ENCODE peak calls at places on chromosome 6, in seven cellular contexts. G is suprapubic skin, S is tibial nerve, Y is heart left ventricle, F is K562, R is A549, B is right lobe of liver. N is an unnamed sample.
A peak's percentile ranks its signal among the peaks of the same experiment; 100 is the strongest.

GRCh38 chr6:170124150-170124549 is 166.7 kb downstream of the DLL1 start:
- DNase-seq in G (peak; percentile 34), S (no peak), Y (no peak), F (no peak), R (no peak), B (no peak), N (no peak)

GRCh38 chr6:72048080-72048479 is 161.7 kb downstream of the RIMS1 start:
- DNase-seq in G (no peak), S (no peak), Y (no peak), F (no peak), R (no peak), B (no peak), N (no peak)

GRCh38 chr6:123965894-123966293 is 162.2 kb downstream of the NKAIN2 start:
- DNase-seq in G (no peak), S (no peak), Y (no peak), F (no peak), R (peak; percentile 7), B (no peak), N (no peak)

GRCh38 chr6:43799671-43800623 is 29.9 kb downstream of the VEGFA start:
- DNase-seq in G (no peak), S (no peak), Y (no peak), F (no peak), R (no peak), B (no peak), N (no peak)

GRCh38 chr6:15249371-15250019 is 3.6 kb downstream of the JARID2 start:
- DNase-seq in G (no peak), S (no peak), Y (no peak), F (no peak), R (no peak), B (no peak), N (no peak)

GRCh38 chr6:88538130-88538706 is 372.1 kb upstream of the CNR1 start:
- DNase-seq in G (no peak), S (no peak), Y (no peak), F (no peak), R (no peak), B (no peak), N (no peak)

GRCh38 chr6:11486051-11486450 is 51.5 kb upstream of the TMEM170B start:
- DNase-seq in G (no peak), S (no peak), Y (no peak), F (no peak), R (no peak), B (no peak), N (no peak)

GRCh38 chr6:27839303-27840081 is 72.7 kb downstream of the OR2B2 start:
- DNase-seq in G (no peak), S (peak; percentile 33), Y (peak; percentile 45), F (no peak), R (peak; percentile 74), B (peak; percentile 76), N (no peak)

GRCh38 chr6:11632795-11633511 is 95.4 kb downstream of the TMEM170B start:
- DNase-seq in G (no peak), S (no peak), Y (peak; percentile 47), F (no peak), R (peak; percentile 48), B (no peak), N (no peak)

GRCh38 chr6:168815229-168815628 is 374.2 kb downstream of the SMOC2 start:
- DNase-seq in G (no peak), S (no peak), Y (no peak), F (no peak), R (no peak), B (no peak), N (no peak)

GRCh38 chr6:128676456-128676855 is 156.1 kb upstream of the PTPRK start:
- DNase-seq in G (no peak), S (no peak), Y (no peak), F (no peak), R (no peak), B (no peak), N (no peak)

GRCh38 chr6:14313220-14313619 is 195.6 kb downstream of the CD83 start:
- DNase-seq in G (no peak), S (no peak), Y (no peak), F (no peak), R (no peak), B (no peak), N (no peak)

GRCh38 chr6:137816688-137817087 is 50.4 kb upstream of the TNFAIP3 start:
- DNase-seq in G (no peak), S (no peak), Y (no peak), F (no peak), R (no peak), B (no peak), N (no peak)

GRCh38 chr6:10478187-10479040 is 42.7 kb upstream of the GCNT2 start:
- DNase-seq in G (no peak), S (no peak), Y (no peak), F (peak; percentile 59), R (peak; percentile 54), B (no peak), N (no peak)

GRCh38 chr6:70469965-70470364 is 56.7 kb downstream of the FAM135A start:
- DNase-seq in G (no peak), S (no peak), Y (no peak), F (no peak), R (no peak), B (no peak), N (no peak)

GRCh38 chr6:131471331-131471730 is 101.7 kb upstream of the ARG1 start:
- DNase-seq in G (no peak), S (no peak), Y (no peak), F (no peak), R (no peak), B (no peak), N (no peak)

GRCh38 chr6:169589699-169590257 is 112.1 kb downstream of the WDR27 start:
- DNase-seq in G (no peak), S (no peak), Y (no peak), F (no peak), R (no peak), B (no peak), N (no peak)

GRCh38 chr6:169070506-169071176 is 183.0 kb downstream of the THBS2 start:
- DNase-seq in G (no peak), S (peak; percentile 71), Y (peak; percentile 82), F (no peak), R (peak; percentile 88), B (no peak), N (peak; percentile 87)

GRCh38 chr6:95095855-95096254 is 481.5 kb upstream of the MANEA start:
- DNase-seq in G (no peak), S (no peak), Y (no peak), F (no peak), R (no peak), B (no peak), N (no peak)

GRCh38 chr6:159984268-159984786 is 15.4 kb downstream of the IGF2R start:
- DNase-seq in G (no peak), S (no peak), Y (no peak), F (no peak), R (no peak), B (no peak), N (no peak)

GRCh38 chr6:37354526-37355384 is 972 bp downstream of the RNF8 start:
- DNase-seq in G (peak; percentile 80), S (no peak), Y (peak; percentile 29), F (peak; percentile 84), R (no peak), B (peak; percentile 60), N (no peak)

GRCh38 chr6:7246401-7247178 is 66.4 kb downstream of the SSR1 start:
- DNase-seq in G (no peak), S (no peak), Y (no peak), F (no peak), R (no peak), B (peak; percentile 51), N (no peak)

GRCh38 chr6:148973809-148974208 is 227.0 kb downstream of the UST start:
- DNase-seq in G (no peak), S (no peak), Y (no peak), F (no peak), R (peak; percentile 32), B (no peak), N (no peak)

GRCh38 chr6:96157018-96157565 is 141.3 kb downstream of the FUT9 start:
- DNase-seq in G (no peak), S (no peak), Y (no peak), F (no peak), R (no peak), B (no peak), N (no peak)

GRCh38 chr6:166907373-166907841 is 48.9 kb downstream of the RNASET2 start:
- DNase-seq in G (no peak), S (no peak), Y (no peak), F (no peak), R (no peak), B (no peak), N (no peak)

GRCh38 chr6:7087066-7087465 is 20.7 kb upstream of the RREB1 start:
- DNase-seq in G (no peak), S (no peak), Y (no peak), F (no peak), R (no peak), B (no peak), N (no peak)

GRCh38 chr6:144757730-144758129 is 472.6 kb downstream of the UTRN start:
- DNase-seq in G (no peak), S (no peak), Y (no peak), F (no peak), R (no peak), B (no peak), N (no peak)

GRCh38 chr6:36268478-36269248 is 1.2 kb upstream of the PNPLA1 start:
- DNase-seq in G (no peak), S (no peak), Y (no peak), F (peak; percentile 54), R (no peak), B (no peak), N (no peak)

GRCh38 chr6:136371117-136371696 is 81.6 kb upstream of the BCLAF1 start:
- DNase-seq in G (no peak), S (no peak), Y (no peak), F (no peak), R (no peak), B (no peak), N (no peak)

DNA sequence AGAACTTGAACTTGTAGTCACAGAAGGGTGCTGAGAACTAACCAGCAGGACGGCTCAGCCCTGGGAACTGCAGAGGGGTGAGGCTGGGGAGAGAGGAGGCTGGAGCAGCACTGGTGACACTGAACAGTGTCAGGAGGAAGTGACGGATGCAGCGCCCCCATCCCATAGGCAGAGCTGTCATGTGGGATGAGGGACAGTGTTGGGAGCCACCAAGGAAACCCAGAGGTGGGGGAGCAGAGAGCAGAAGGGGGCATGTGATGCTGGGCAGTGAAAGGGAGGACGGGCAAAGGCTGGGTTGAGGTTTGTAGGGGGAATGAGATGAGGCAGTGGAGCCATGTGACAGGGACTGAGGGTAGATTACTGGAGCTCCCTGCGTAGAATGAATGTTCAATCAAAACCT is 2.1 kb downstream of the HLA-DPB1 start:
- DNase-seq in G (no peak), S (no peak), Y (peak; percentile 45), F (no peak), R (no peak), B (no peak), N (no peak)
- TF ChIP-seq POLR2A in G (no peak), S (no peak), Y (no peak), F (no peak), R (no peak), B (no peak), N (no peak)

GRCh38 chr6:165571721-165572132 is 91.3 kb downstream of the PDE10A start:
- DNase-seq in G (no peak), S (no peak), Y (no peak), F (no peak), R (no peak), B (no peak), N (no peak)
- TF ChIP-seq POLR2A in G (no peak), S (no peak), Y (no peak), F (no peak), R (no peak), B (no peak), N (no peak)

GRCh38 chr6:129844118-129844891 is 16.8 kb downstream of the TMEM244 start:
- DNase-seq in G (no peak), S (no peak), Y (no peak), F (no peak), R (no peak), B (no peak), N (no peak)
- TF ChIP-seq POLR2A in G (no peak), S (no peak), Y (no peak), F (no peak), R (no peak), B (no peak), N (no peak)

GRCh38 chr6:106085984-106086832 is at the start of gene PRDM1:
- DNase-seq in G (peak; percentile 88), S (peak; percentile 58), Y (peak; percentile 81), F (peak; percentile 74), R (peak; percentile 89), B (peak; percentile 86), N (peak; percentile 48)
- TF ChIP-seq POLR2A in G (peak; percentile 52), S (no peak), Y (peak; percentile 38), F (no peak), R (no peak), B (peak; percentile 61), N (peak; percentile 52)

N was measured in gastrocnemius medialis.